ENCODE peak calls at places on chromosomes 6 and 20, in four cellular contexts. S is aorta, M is mesendoderm, P is pancreas. B is an unnamed sample. For H3K4me1 and H3K27me3, the result is how much of the 10 kb centered on the place peaks cover.

GRCh38 chr6:2630891-2631458 is 119.7 kb downstream of the MYLK4 start:
- DNase-seq in S (no peak), M (peak), P (no peak), B (no peak)

GRCh38 chr20:30286157-30286556 is 971.3 kb upstream of the DEFB115 start:
- DNase-seq in S (no peak), P (peak), M (peak), B (no peak)

GRCh38 chr6:1871936-1872335 is 262.2 kb downstream of the FOXC1 start:
- DNase-seq in P (no peak), S (no peak), M (peak), B (no peak)

GRCh38 chr6:18674346-18674745 is 287.2 kb downstream of the RNF144B start:
- DNase-seq in S (no peak), M (no peak), P (no peak), B (no peak)

GRCh38 chr6:45808917-45809316 is 206.7 kb downstream of the CLIC5 start:
- DNase-seq in P (no peak), S (no peak), M (peak), B (no peak)

GRCh38 chr6:107956586-107957164 is 1.3 kb downstream of the SEC63 start:
- DNase-seq in P (no peak), S (no peak), M (no peak), B (no peak)

GRCh38 chr6:106975699-106976032 is 1.1 kb upstream of the CD24 start:
- DNase-seq in P (no peak), M (peak), S (no peak), B (no peak)

GRCh38 chr6:83183082-83183828 is 9.8 kb downstream of the PGM3 start:
- DNase-seq in S (no peak), M (no peak), P (no peak), B (no peak)

GRCh38 chr20:22794200-22794599 is 209.8 kb upstream of the FOXA2 start:
- DNase-seq in P (no peak), S (no peak), M (no peak), B (no peak)

GRCh38 chr6:53128842-53129241 is 19.8 kb downstream of the GCM1 start:
- DNase-seq in P (no peak), M (no peak), S (no peak), B (no peak)

GRCh38 chr6:33061987-33062386 is 11.5 kb downstream of the HLA-DPA1 start:
- DNase-seq in S (no peak), M (no peak), P (no peak), B (no peak)

GRCh38 chr6:162408805-162409535 is 318.6 kb downstream of the PRKN start:
- DNase-seq in S (no peak), P (no peak), M (peak), B (no peak)

GRCh38 chr6:138815797-138816528 is 20.1 kb downstream of the ECT2L start:
- DNase-seq in P (no peak), M (peak), S (no peak), B (peak)

GRCh38 chr6:155188707-155189496 is 74.9 kb upstream of the CLDN20 start:
- DNase-seq in P (no peak), S (no peak), M (no peak), B (peak)

GRCh38 chr6:161079566-161080262 is 88.1 kb downstream of the MAP3K4 start:
- DNase-seq in P (no peak), S (no peak), M (peak), B (peak)

GRCh38 chr20:9218412-9219001 is 149.6 kb downstream of the PLCB4 start:
- DNase-seq in P (no peak), M (no peak), S (no peak), B (no peak)

DNA sequence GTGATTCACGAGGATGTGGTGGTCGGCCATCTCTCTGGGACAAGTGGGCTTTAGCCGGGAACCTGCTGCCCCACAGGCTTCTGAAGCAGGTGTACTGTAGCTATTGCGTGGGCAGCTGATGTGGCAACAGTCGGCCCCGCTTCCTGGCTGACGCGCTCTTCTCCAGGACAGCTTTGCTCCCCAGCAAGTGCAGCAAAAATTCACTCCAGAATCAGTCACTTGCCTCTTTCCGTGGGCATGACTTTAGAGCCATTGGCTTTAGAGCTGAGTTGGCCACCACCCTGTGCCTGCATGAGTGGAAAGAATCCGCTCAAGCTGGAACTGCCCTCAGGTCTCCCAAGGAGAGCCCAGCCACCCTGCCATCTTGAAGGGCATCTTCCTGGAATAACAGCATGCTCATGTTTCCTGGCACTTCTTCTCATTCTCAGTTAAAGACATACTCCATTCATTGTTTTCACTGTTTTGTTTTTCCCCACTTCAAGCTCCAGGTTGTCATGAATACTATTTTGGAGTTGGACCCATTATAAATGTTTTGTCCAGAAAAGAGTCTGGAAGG is 178.3 kb downstream of the ZDHHC14 start:
- DNase-seq in S (no peak), M (no peak), P (no peak), B (no peak)
- H3K4me1 ChIP-seq in S (under half), M (under half), P (under half), B (under half)

DNA sequence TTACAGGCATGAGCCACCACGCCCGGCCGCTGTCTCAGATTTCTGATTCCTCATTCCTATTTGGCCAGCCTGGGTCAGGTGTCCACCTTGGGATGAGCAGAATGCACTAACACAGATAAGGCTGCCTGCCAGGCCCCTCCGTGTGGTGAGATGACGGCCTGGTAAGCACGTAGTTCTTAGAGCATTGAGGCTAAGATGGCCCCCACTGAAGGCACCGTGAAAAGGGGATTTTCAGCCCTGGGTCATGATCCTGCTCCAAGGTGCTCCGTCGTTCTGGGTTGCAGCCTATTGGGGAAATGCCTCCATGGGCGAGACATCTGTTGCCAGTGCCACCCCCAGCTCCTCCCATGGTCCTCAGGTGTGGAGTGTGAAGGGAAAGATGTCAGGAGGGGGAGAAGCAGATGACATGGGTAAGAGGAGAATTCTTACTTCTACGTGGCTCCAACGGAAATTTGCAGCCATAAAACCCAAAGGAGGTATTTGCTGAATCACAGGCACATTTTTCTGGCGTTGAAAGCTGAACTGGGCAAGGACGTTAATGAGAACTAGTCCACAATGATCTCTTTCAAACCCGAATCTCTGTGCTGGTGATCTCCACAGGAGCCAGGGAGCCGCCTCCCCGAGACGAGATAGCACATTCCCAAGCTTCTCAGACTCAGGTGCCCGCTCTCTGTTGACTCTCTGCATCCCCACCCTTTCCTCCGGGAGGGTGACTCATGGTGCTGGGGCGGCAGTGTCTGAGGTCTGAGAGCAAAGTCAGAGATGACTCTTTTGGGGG is 34.0 kb upstream of the BMP6 start:
- DNase-seq in S (no peak), M (peak), P (no peak), B (no peak)
- H3K27me3 ChIP-seq in S (under half), M (under half), P (under half), B (under half)

GRCh38 chr6:43273707-43274106 is 24.4 kb upstream of the SLC22A7 start:
- DNase-seq in P (no peak), M (no peak), S (no peak), B (no peak)
- H3K4me1 ChIP-seq in P (under half), M (under half), S (under half), B (under half)

GRCh38 chr6:140069576-140069975 is 695.1 kb upstream of the CITED2 start:
- DNase-seq in M (no peak), S (no peak), P (no peak), B (no peak)
- H3K27me3 ChIP-seq in M (under half), S (under half), P (under half), B (under half)

GRCh38 chr20:1391640-1392442 is 1.0 kb downstream of the FKBP1A start:
- DNase-seq in M (peak), S (no peak), P (no peak), B (no peak)

GRCh38 chr20:1392693-1393506 is at the start of gene FKBP1A:
- DNase-seq in P (peak), S (peak), M (peak), B (peak)

GRCh38 chr20:1390552-1391403 is 2.1 kb downstream of the FKBP1A start:
- DNase-seq in P (no peak), S (no peak), M (no peak), B (no peak)

GRCh38 chr20:1392443-1392692 is 486 bp downstream of the FKBP1A start:
- DNase-seq in M (no peak), P (no peak), S (peak), B (no peak)

GRCh38 chr20:1393507-1393882 is 641 bp upstream of the FKBP1A start:
- DNase-seq in P (no peak), S (no peak), M (no peak), B (no peak)
- H3K4me1 ChIP-seq in P (under half), S (under half), M (under half), B (under half)

DNA sequence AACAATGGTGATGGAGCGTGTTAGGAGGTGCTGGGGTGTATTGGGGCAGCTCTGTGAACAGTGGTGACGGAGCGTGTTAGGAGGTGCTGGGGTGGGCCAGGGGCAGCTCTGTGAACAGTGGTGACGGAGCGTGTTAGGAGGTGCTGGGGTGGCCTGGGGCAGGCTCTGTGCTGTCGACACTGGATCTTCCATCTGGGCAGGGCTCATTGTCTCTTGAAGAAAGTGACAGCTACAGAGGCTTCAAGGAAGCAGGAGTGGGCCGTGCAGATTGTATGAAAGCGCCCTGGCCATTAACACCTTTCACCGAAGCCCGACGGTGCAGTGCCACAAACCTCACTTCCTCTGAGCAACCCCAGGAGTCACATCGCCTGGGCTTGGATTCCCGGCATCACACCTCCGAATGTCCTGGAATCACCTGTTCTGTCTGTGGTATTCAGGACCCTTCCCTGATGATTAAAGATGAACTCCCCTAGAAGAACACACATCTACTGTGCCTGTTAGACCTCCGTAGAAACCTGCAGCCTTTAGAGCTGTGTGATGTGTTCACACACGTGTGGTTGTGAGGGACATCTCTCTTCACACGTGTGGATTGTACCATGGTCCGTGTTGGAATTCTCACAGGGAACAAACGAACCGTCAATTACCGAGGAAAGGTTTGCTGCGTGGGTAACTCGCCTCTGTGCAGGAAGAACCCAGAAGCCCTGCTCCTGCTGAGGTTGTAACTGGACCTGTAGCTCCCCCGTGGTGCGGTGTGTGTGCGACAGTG is 377.7 kb downstream of the THBS2 start:
- DNase-seq in S (no peak), M (no peak), P (no peak), B (no peak)
- H3K27me3 ChIP-seq in S (under half), M (under half), P (under half), B (under half)

GRCh38 chr6:26130581-26131247 is 43.5 kb downstream of the HFE start:
- DNase-seq in S (no peak), M (no peak), P (no peak), B (no peak)

GRCh38 chr6:26128013-26128771 is 41.0 kb downstream of the HFE start:
- DNase-seq in M (no peak), P (no peak), S (no peak), B (no peak)

GRCh38 chr6:26131618-26132017 is 44.4 kb downstream of the HFE start:
- DNase-seq in S (no peak), M (peak), P (no peak), B (no peak)

GRCh38 chr6:26126394-26127221 is 39.4 kb downstream of the HFE start:
- DNase-seq in M (no peak), P (no peak), S (no peak), B (no peak)

DNA sequence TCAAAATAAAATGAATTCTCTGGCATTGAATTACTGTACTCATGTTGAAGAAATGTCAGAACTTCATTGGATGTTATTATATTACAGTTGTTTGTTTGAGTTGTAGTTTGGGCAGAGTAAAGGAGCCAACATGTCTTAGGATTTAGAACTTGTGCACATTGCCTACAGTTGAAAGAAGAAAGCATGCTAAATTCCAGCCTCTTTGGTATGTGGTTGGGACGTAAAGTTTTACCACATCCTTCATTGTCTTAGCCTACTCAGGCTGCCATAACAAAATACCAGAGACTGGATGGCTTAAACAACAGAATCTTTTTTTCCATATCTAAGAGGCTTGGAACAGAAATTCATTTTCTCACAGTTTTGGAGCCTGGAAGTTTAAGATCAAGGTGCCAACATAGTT is 42.4 kb downstream of the HFE start:
- DNase-seq in S (no peak), P (no peak), M (no peak), B (no peak)
- H3K4me1 ChIP-seq in S (under half), P (under half), M (under half), B (under half)